ENCODE peak calls at places on chromosome 16, in nine cellular contexts. One of them, this sample, is unnamed.

GRCh38 chr16:65745201-65745600 is 621.3 kb upstream of the CDH5 start:
- DNase-seq in thyroid gland: no peak
- DNase-seq in ovary: no peak
- DNase-seq in tibial nerve: no peak
- DNase-seq in cardiac muscle cell: no peak
- DNase-seq in PC-9: no peak
- DNase-seq in thoracic aorta: no peak
- DNase-seq in upper lobe of left lung: no peak
- DNase-seq in IMR-90: no peak
- DNase-seq in this sample: no peak

GRCh38 chr16:19980866-19981265 is 92.8 kb downstream of the GPR139 start:
- DNase-seq in thyroid gland: no peak
- DNase-seq in ovary: no peak
- DNase-seq in tibial nerve: no peak
- DNase-seq in cardiac muscle cell: peak
- DNase-seq in PC-9: no peak
- DNase-seq in thoracic aorta: no peak
- DNase-seq in upper lobe of left lung: no peak
- DNase-seq in IMR-90: peak
- DNase-seq in this sample: peak

GRCh38 chr16:11955713-11956123 is 9.3 kb upstream of the TNFRSF17 start:
- DNase-seq in thyroid gland: no peak
- DNase-seq in ovary: no peak
- DNase-seq in tibial nerve: no peak
- DNase-seq in cardiac muscle cell: no peak
- DNase-seq in PC-9: peak
- DNase-seq in thoracic aorta: no peak
- DNase-seq in upper lobe of left lung: no peak
- DNase-seq in IMR-90: peak
- DNase-seq in this sample: peak

GRCh38 chr16:81265658-81266451 is 27.4 kb downstream of the BCO1 start:
- DNase-seq in thyroid gland: peak
- DNase-seq in ovary: peak
- DNase-seq in tibial nerve: peak
- DNase-seq in cardiac muscle cell: no peak
- DNase-seq in PC-9: no peak
- DNase-seq in thoracic aorta: no peak
- DNase-seq in upper lobe of left lung: peak
- DNase-seq in IMR-90: peak
- DNase-seq in this sample: no peak

GRCh38 chr16:4636196-4636595 is 11.6 kb downstream of the MGRN1 start:
- DNase-seq in thyroid gland: no peak
- DNase-seq in ovary: no peak
- DNase-seq in tibial nerve: no peak
- DNase-seq in cardiac muscle cell: no peak
- DNase-seq in PC-9: no peak
- DNase-seq in thoracic aorta: no peak
- DNase-seq in upper lobe of left lung: no peak
- DNase-seq in IMR-90: no peak
- DNase-seq in this sample: no peak

GRCh38 chr16:69924777-69925191 is 26.4 kb upstream of the CLEC18A start:
- DNase-seq in thyroid gland: no peak
- DNase-seq in ovary: peak
- DNase-seq in tibial nerve: peak
- DNase-seq in cardiac muscle cell: no peak
- DNase-seq in PC-9: no peak
- DNase-seq in thoracic aorta: peak
- DNase-seq in upper lobe of left lung: no peak
- DNase-seq in IMR-90: peak
- DNase-seq in this sample: no peak

GRCh38 chr16:49487746-49488145 is 114.1 kb downstream of the C16orf78 start:
- DNase-seq in thyroid gland: no peak
- DNase-seq in ovary: no peak
- DNase-seq in tibial nerve: no peak
- DNase-seq in cardiac muscle cell: no peak
- DNase-seq in PC-9: no peak
- DNase-seq in thoracic aorta: no peak
- DNase-seq in upper lobe of left lung: peak
- DNase-seq in IMR-90: no peak
- DNase-seq in this sample: no peak

GRCh38 chr16:77511053-77511452 is 76.2 kb upstream of the ADAMTS18 start:
- DNase-seq in thyroid gland: no peak
- DNase-seq in ovary: no peak
- DNase-seq in tibial nerve: no peak
- DNase-seq in cardiac muscle cell: no peak
- DNase-seq in PC-9: no peak
- DNase-seq in thoracic aorta: no peak
- DNase-seq in upper lobe of left lung: no peak
- DNase-seq in IMR-90: no peak
- DNase-seq in this sample: no peak

GRCh38 chr16:12902511-12903324 is 1.3 kb downstream of the SHISA9 start:
- DNase-seq in thyroid gland: no peak
- DNase-seq in ovary: no peak
- DNase-seq in tibial nerve: no peak
- DNase-seq in cardiac muscle cell: peak
- DNase-seq in PC-9: peak
- DNase-seq in thoracic aorta: no peak
- DNase-seq in upper lobe of left lung: no peak
- DNase-seq in IMR-90: no peak
- DNase-seq in this sample: no peak

DNA sequence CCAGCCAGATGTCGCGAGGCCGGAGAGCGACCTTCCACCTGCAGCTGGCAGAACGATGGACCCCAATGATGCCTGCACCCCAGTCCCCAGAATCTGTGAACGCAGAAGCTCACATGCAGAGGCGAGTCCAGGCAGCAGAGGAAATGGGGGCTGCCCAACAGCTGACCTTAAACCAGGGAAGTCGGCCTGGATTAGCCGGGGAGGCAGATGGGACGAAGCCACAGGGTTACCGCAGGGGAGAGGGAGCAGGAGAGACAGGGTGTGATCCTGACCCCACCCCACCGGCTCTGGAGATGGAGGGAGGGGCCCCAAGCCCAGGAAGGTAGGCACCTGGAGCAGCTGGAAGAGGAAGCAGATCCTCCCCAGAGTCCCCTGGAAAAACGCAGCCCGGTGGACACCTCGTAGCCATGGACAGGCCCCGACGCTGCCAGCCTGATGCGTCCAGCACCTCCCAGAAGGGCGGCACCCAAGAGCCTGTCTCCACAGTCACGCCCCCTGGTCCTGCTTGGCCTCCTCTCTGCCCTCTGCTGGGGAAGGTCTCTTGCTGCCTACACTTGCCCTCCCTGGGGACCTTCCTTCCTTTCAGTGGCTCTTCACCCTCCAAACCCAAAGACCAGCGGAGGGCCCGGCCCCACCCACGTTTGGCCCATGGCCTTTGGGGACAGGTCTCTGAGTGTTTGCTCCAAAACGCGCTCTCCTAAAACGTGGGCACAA is 37.3 kb downstream of the PIEZO1 start:
- DNase-seq in thyroid gland: no peak
- DNase-seq in ovary: no peak
- DNase-seq in tibial nerve: no peak
- DNase-seq in cardiac muscle cell: no peak
- DNase-seq in PC-9: peak
- DNase-seq in thoracic aorta: no peak
- DNase-seq in upper lobe of left lung: no peak
- DNase-seq in IMR-90: no peak
- DNase-seq in this sample: peak
- TF ChIP-seq CTCF in thyroid gland: no peak
- TF ChIP-seq CTCF in ovary: no peak
- TF ChIP-seq CTCF in tibial nerve: no peak
- TF ChIP-seq CTCF in cardiac muscle cell: no peak
- TF ChIP-seq CTCF in PC-9: peak
- TF ChIP-seq CTCF in thoracic aorta: no peak
- TF ChIP-seq CTCF in upper lobe of left lung: no peak
- TF ChIP-seq CTCF in IMR-90: peak
- TF ChIP-seq CTCF in this sample: no peak

GRCh38 chr16:23594186-23594585 is 1.9 kb downstream of the NDUFAB1 start:
- DNase-seq in thyroid gland: no peak
- DNase-seq in ovary: no peak
- DNase-seq in tibial nerve: no peak
- DNase-seq in cardiac muscle cell: peak
- DNase-seq in PC-9: no peak
- DNase-seq in thoracic aorta: no peak
- DNase-seq in upper lobe of left lung: no peak
- DNase-seq in IMR-90: no peak
- DNase-seq in this sample: no peak
- H3K27ac ChIP-seq in thyroid gland: no peak
- H3K27ac ChIP-seq in ovary: no peak
- H3K27ac ChIP-seq in tibial nerve: no peak
- H3K27ac ChIP-seq in cardiac muscle cell: peak
- H3K27ac ChIP-seq in PC-9: no peak
- H3K27ac ChIP-seq in thoracic aorta: no peak
- H3K27ac ChIP-seq in upper lobe of left lung: no peak
- H3K27ac ChIP-seq in IMR-90: no peak
- H3K27ac ChIP-seq in this sample: no peak

DNA sequence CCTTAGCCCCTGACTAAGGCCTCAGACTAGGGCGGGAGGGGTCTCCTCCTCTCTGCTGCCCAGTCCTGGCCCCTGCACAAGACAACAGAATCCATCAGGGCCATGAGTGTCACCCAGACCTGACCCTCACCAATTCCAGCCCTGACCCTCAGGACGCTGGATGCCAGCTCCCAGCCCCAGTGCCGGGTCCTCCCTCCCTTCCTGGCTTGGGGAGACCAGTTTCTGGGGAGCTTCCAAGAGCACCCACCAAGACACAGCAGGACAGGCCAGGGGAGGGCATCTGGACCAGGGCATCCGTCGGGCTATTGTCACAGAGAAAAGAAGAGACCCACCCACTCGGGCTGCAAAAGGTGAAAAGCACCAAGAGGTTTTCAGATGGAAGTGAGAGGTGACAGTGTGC is 12.7 kb downstream of the CES3 start:
- DNase-seq in thyroid gland: no peak
- DNase-seq in ovary: no peak
- DNase-seq in tibial nerve: no peak
- DNase-seq in cardiac muscle cell: no peak
- DNase-seq in PC-9: no peak
- DNase-seq in thoracic aorta: no peak
- DNase-seq in upper lobe of left lung: no peak
- DNase-seq in IMR-90: no peak
- DNase-seq in this sample: no peak
- H3K4me3 ChIP-seq in thyroid gland: no peak
- H3K4me3 ChIP-seq in ovary: no peak
- H3K4me3 ChIP-seq in tibial nerve: no peak
- H3K4me3 ChIP-seq in cardiac muscle cell: no peak
- H3K4me3 ChIP-seq in PC-9: no peak
- H3K4me3 ChIP-seq in thoracic aorta: no peak
- H3K4me3 ChIP-seq in upper lobe of left lung: no peak
- H3K4me3 ChIP-seq in IMR-90: no peak
- H3K4me3 ChIP-seq in this sample: no peak

DNA sequence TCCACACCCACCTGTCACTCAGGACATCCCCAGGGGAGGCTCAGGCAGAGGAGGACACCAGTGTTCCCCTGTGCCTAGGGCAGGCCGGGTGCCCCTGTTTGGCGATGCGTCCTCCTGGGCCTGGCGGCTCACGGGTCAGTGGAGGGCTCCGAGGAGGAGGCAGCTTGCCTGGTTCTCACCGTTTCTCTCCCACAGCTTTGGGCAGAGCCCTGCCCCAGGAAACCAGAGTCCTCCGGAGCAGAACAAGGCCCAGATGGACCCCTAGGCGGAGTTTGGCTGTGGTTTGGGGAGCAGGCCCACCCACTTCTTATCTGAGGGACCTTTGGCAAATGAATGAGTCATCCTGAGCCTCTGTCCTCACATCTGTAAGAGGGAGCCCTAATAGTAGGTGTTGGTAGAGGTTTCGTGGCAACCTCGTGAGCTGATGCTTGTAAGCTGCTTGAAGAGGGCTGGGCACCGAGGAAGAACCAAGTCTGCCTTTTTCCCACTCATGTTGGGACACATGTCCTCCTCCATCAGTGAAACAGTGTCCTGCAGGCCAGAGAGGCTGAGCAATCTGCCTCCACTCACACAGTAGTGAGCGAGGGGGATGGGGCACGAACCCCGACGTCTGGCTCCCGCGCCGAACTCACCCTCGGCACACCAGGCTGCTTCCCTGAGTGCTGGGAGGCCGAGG is 247.0 kb upstream of the CIBAR2 start:
- DNase-seq in thyroid gland: no peak
- DNase-seq in ovary: no peak
- DNase-seq in tibial nerve: no peak
- DNase-seq in cardiac muscle cell: no peak
- DNase-seq in PC-9: no peak
- DNase-seq in thoracic aorta: no peak
- DNase-seq in upper lobe of left lung: no peak
- DNase-seq in IMR-90: peak
- DNase-seq in this sample: no peak
- TF ChIP-seq CTCF in thyroid gland: no peak
- TF ChIP-seq CTCF in ovary: no peak
- TF ChIP-seq CTCF in tibial nerve: no peak
- TF ChIP-seq CTCF in cardiac muscle cell: no peak
- TF ChIP-seq CTCF in PC-9: no peak
- TF ChIP-seq CTCF in thoracic aorta: no peak
- TF ChIP-seq CTCF in upper lobe of left lung: no peak
- TF ChIP-seq CTCF in IMR-90: no peak
- TF ChIP-seq CTCF in this sample: no peak

GRCh38 chr16:10519929-10520868 is 60.2 kb downstream of the EMP2 start:
- DNase-seq in thyroid gland: no peak
- DNase-seq in ovary: no peak
- DNase-seq in tibial nerve: no peak
- DNase-seq in cardiac muscle cell: no peak
- DNase-seq in PC-9: peak
- DNase-seq in thoracic aorta: no peak
- DNase-seq in upper lobe of left lung: peak
- DNase-seq in IMR-90: no peak
- DNase-seq in this sample: no peak
- H3K27ac ChIP-seq in thyroid gland: no peak
- H3K27ac ChIP-seq in ovary: no peak
- H3K27ac ChIP-seq in tibial nerve: no peak
- H3K27ac ChIP-seq in cardiac muscle cell: no peak
- H3K27ac ChIP-seq in PC-9: peak
- H3K27ac ChIP-seq in thoracic aorta: no peak
- H3K27ac ChIP-seq in upper lobe of left lung: peak
- H3K27ac ChIP-seq in IMR-90: no peak
- H3K27ac ChIP-seq in this sample: no peak

This sample was measured in A673.